ENCODE peak calls at places on chromosomes 7 and 10, in ten cellular contexts. S, G, T, E, B, W, U, R, F and C are unnamed samples.

GRCh38 chr10:71565284-71566000 is 154.1 kb downstream of the C10orf105 start:
- DNase-seq in S (no peak), G (no peak), T (no peak), E (no peak), B (no peak), W (no peak), U (no peak), R (no peak), F (no peak), C (no peak)

GRCh38 chr10:21475393-21475792 is 50.1 kb downstream of the SKIDA1 start:
- DNase-seq in S (no peak), G (no peak), T (no peak), E (no peak), B (no peak), W (no peak), U (no peak), R (no peak), F (no peak), C (no peak)

GRCh38 chr10:102534333-102534732 is 30.6 kb downstream of the SUFU start:
- DNase-seq in S (no peak), G (no peak), T (no peak), E (no peak), B (no peak), W (no peak), U (no peak), R (no peak), F (no peak), C (no peak)

GRCh38 chr7:116210345-116211005 is at the start of gene TES:
- DNase-seq in S (peak), G (peak), T (peak), E (no peak), B (peak), W (no peak), U (peak), R (peak), F (peak), C (peak)

GRCh38 chr7:85471740-85472139 is 284.9 kb upstream of the SEMA3D start:
- DNase-seq in S (no peak), G (no peak), T (no peak), E (no peak), B (no peak), W (no peak), U (peak), R (no peak), F (no peak), C (no peak)

GRCh38 chr10:72665925-72666324 is 26.0 kb upstream of the MCU start:
- DNase-seq in S (no peak), G (no peak), T (peak), E (no peak), B (no peak), W (no peak), U (peak), R (no peak), F (no peak), C (no peak)

GRCh38 chr7:93622036-93622714 is 47.7 kb upstream of the CALCR start:
- DNase-seq in S (peak), G (no peak), T (peak), E (no peak), B (no peak), W (no peak), U (peak), R (peak), F (no peak), C (no peak)

GRCh38 chr7:116552616-116553015 is 27.8 kb downstream of the CAV1 start:
- DNase-seq in S (no peak), G (no peak), T (peak), E (no peak), B (no peak), W (no peak), U (peak), R (no peak), F (no peak), C (no peak)

DNA sequence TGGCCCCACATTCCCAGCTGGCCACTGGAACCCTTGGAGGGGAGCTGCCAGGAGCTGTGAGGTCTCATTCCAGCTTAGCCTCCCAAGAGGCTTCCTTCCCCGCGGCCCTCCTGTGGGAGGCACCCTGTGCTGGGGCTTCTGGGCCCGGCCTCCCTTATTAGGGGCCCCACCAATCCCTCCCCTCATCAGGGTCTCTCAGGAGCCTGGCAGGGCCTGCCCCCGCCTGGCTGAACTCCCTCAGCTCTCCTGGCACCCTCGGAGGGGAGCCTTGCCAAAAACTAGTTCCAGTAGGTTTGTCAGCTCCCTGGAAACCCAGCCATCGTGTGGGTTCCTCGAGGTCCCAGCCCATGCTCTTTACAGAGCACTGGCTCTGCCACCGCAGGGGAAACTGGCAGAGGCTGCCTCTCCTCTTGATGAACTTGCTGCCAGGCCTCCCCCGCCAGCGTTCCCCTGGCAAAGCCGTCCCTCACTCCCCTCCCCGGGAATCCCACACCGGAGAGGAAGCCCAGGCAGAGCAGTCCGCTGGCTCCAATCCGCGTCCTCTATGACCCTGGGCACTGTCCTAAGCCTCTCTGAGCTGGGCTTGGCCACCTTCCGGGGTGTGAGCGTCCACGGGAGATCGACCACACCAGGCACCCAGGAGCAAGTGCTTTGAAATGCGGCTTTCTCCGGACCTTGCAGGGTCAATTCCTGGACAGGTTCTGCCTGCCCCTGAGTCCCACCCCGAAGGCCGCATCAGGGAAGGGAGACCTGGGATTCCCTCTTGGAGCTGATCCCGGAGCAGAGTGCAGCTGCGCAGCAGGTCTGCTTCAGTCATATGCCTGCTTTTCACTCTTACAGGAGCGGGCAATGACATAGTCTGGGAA is 139.8 kb downstream of the ARHGAP22 start:
- DNase-seq in S (peak), G (peak), T (no peak), E (no peak), B (peak), W (no peak), U (no peak), R (peak), F (peak), C (peak)
- H3K27ac ChIP-seq in S (no peak), G (no peak), T (no peak), E (peak), B (peak), W (peak), U (no peak), R (peak), F (no peak), C (no peak)

DNA sequence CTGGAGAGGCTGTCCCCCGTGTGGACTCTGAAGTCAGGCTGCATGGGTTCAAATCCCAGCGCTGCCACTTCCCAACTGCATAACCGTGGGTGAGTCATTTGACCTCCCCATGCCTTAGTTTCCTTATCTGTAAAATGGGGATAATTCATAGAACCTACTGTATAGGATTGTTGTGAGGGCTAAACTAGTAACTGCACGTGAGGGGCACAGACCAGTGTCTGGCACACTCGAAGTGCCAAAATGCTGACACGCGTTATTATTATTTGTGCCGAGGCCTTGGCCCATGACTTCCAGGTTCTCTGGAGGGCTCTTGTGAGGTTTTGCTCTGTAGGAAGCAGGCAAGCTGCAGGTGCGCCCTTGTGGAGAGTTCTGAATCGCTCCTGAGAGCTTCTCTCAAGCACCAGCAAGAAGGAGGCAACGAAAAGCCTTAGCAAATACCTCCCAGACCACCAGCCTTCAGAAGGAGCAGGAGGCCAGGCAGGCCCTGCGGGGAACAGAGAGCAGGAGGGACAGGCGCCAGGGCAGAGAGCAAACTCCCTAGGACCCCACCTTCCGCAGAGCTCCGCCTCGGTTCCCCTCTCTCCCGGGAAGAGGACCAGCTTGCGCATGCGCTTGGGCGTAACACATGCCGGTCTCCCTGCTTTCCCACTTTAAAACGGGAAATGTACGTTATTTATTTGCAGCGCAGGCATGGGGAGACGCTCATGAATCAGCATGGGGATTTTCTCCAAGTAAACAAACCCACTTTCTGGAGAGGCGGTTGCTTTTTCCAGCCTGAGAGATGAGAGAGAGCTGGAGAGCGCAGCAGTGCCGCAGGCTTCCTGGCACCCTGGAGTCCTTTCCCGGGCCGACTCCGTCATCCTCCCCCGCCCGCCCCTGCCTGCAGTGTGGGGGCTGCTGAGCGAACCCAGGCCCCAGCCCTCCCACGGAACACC is 39.6 kb downstream of the SORCS3 start:
- DNase-seq in S (peak), G (peak), T (peak), E (no peak), B (no peak), W (no peak), U (peak), R (peak), F (no peak), C (no peak)
- H3K4me3 ChIP-seq in S (peak), G (no peak), T (peak), E (peak), B (peak), W (peak), U (peak), R (no peak), F (no peak), C (no peak)

DNA sequence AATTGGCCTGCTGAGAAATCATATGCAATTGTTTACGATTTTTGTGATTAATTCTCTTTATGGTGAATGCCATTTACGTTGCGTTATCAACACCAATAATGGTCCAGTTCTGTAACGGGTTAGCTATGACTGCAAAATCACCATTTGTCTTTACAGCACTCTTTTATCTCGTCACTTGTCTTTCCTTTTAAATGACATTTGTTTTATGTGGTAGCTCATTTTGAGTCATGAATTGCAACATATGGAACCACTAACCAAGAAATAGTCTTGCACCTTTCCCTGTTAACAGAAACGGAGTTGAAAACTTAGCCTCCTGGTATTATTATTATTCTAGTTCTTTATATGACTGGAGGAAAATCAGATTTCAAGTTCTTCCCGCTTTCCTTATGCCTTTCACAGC is 3.1 kb upstream of the KIAA1217 start:
- DNase-seq in S (no peak), G (no peak), T (no peak), E (no peak), B (no peak), W (no peak), U (peak), R (no peak), F (no peak), C (no peak)
- H3K27ac ChIP-seq in S (no peak), G (no peak), T (no peak), E (no peak), B (peak), W (no peak), U (no peak), R (no peak), F (no peak), C (no peak)

GRCh38 chr10:110735620-110736027 is 91.5 kb downstream of the RBM20 start:
- DNase-seq in S (no peak), G (no peak), T (no peak), E (no peak), B (no peak), W (no peak), U (no peak), R (no peak), F (no peak), C (no peak)

GRCh38 chr10:110739811-110740271 is 95.7 kb downstream of the RBM20 start:
- DNase-seq in S (no peak), G (no peak), T (no peak), E (no peak), B (no peak), W (no peak), U (no peak), R (no peak), F (no peak), C (no peak)

GRCh38 chr10:110742801-110743200 is 98.7 kb downstream of the RBM20 start:
- DNase-seq in S (no peak), G (no peak), T (no peak), E (no peak), B (peak), W (no peak), U (no peak), R (no peak), F (no peak), C (no peak)

GRCh38 chr10:110733256-110733952 is 89.3 kb downstream of the RBM20 start:
- DNase-seq in S (no peak), G (no peak), T (no peak), E (no peak), B (no peak), W (no peak), U (no peak), R (no peak), F (peak), C (no peak)

GRCh38 chr10:110737886-110738634 is 93.9 kb downstream of the RBM20 start:
- DNase-seq in S (no peak), G (no peak), T (no peak), E (no peak), B (no peak), W (no peak), U (no peak), R (no peak), F (no peak), C (no peak)
- H3K4me3 ChIP-seq in S (no peak), G (no peak), T (no peak), E (no peak), B (peak), W (peak), U (no peak), R (no peak), F (no peak), C (no peak)

DNA sequence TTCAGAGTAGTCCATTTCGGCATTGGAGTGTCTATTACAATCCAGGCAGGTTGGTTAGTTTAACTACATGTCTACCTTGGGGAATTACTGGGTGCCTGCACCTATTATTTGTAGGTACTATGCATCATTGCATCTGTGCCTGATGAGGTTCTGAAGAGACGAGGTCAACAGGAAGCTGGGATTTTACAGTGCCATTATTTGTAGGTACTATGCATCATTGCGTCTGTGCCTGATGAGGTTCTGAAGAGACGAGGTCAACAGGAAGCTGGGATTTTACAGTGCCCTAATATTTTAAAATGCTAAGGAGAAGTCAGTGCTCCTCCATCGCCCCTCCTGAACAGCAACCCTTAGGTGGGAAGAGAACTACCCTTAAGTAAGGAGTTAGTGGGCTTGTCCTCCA is 41.7 kb downstream of the NPY start:
- DNase-seq in S (no peak), G (no peak), T (no peak), E (no peak), B (no peak), W (no peak), U (no peak), R (no peak), F (no peak), C (no peak)
- H3K27ac ChIP-seq in S (no peak), G (no peak), T (no peak), E (no peak), B (no peak), W (no peak), U (no peak), R (no peak), F (no peak), C (no peak)

DNA sequence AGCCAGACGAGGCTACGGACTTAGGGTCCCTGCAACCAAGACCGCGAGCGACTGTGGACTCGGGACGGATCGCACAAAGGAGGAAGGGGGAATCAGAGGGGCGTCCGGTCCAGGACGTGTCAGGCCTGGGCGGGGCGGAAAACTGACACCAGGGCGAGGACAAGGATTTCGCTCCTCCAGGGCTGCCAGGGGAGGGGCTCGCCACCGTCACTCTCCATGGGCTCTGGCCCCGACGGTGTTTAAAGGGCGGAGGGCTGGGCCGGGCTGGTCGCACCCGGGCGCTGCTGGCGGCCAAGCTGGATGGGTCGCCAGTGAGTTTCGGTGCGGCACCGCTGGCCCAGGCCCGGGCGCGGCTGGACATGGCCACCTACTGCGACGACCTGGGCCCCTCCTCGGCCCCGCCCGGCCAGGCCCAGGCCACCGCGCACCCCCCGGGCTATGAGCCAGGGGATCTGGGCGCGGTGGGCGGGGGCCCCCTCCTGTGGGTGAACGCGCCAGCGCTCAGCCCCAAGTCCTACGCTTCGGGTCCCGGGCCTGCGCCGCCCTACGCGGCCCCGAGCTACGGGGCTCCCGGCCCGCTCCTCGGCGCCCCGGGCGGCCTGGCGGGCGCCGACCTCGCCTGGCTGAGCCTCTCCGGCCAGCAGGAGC is at the start of gene FOXI2:
- DNase-seq in S (peak), G (no peak), T (no peak), E (no peak), B (no peak), W (no peak), U (no peak), R (peak), F (no peak), C (no peak)
- H3K4me3 ChIP-seq in S (peak), G (no peak), T (no peak), E (peak), B (peak), W (peak), U (no peak), R (no peak), F (no peak), C (peak)